ENCODE peak calls at places on chromosomes 1 and 21, in seven cellular contexts. W, M, O, K, C, L and I are unnamed samples.

GRCh38 chr1:229782469-229782868 is 156.4 kb downstream of the URB2 start:
- DNase-seq in C (no peak), W (no peak), L (no peak), M (no peak), O (no peak), K (no peak), I (no peak)

GRCh38 chr1:81409262-81409661 is 391.5 kb upstream of the ADGRL2 start:
- DNase-seq in C (no peak), O (no peak), L (no peak), K (no peak), W (no peak), M (no peak), I (no peak)

GRCh38 chr1:23040509-23040908 is 21.2 kb downstream of the KDM1A start:
- DNase-seq in O (no peak), M (no peak), W (no peak), C (no peak), L (no peak), K (no peak), I (no peak)

GRCh38 chr1:38064232-38064903 is 17.8 kb upstream of the POU3F1 start:
- DNase-seq in O (peak), K (no peak), L (no peak), C (peak), M (peak), W (peak), I (peak)

GRCh38 chr1:20483833-20484525 is 2.0 kb downstream of the CAMK2N1 start:
- DNase-seq in L (no peak), K (peak), O (peak), W (peak), C (peak), M (no peak), I (peak)

GRCh38 chr1:98914547-98914946 is 90.1 kb downstream of the PLPPR5 start:
- DNase-seq in C (no peak), M (peak), L (no peak), O (no peak), K (no peak), W (no peak), I (peak)

GRCh38 chr1:185966487-185966886 is 232.3 kb downstream of the HMCN1 start:
- DNase-seq in C (no peak), K (no peak), L (no peak), M (no peak), O (no peak), W (no peak), I (no peak)

GRCh38 chr21:44572959-44573583 is 458 bp upstream of the KRTAP10-4 start:
- DNase-seq in O (no peak), C (no peak), M (no peak), W (no peak), L (no peak), K (no peak), I (peak)

GRCh38 chr1:7346070-7346596 is 425.0 kb upstream of the VAMP3 start:
- DNase-seq in W (no peak), L (no peak), O (no peak), M (no peak), C (no peak), K (no peak), I (no peak)

GRCh38 chr1:27416387-27417111 is 24.1 kb downstream of the GPR3 start:
- DNase-seq in O (peak), K (peak), L (peak), W (no peak), M (peak), C (no peak), I (peak)

GRCh38 chr21:41630249-41630648 is 122.3 kb upstream of the TMPRSS2 start:
- DNase-seq in K (no peak), M (peak), O (peak), W (no peak), C (no peak), L (no peak), I (peak)

GRCh38 chr1:204726478-204726877 is 40.9 kb upstream of the LRRN2 start:
- DNase-seq in O (peak), K (no peak), M (peak), C (no peak), L (no peak), W (no peak), I (peak)

GRCh38 chr1:247370786-247371732 is 39.4 kb upstream of the ZNF496 start:
- DNase-seq in O (no peak), K (no peak), C (no peak), W (no peak), L (no peak), M (no peak), I (peak)

GRCh38 chr1:5419501-5419900 is 572.7 kb downstream of the NPHP4 start:
- DNase-seq in L (no peak), K (no peak), M (no peak), W (no peak), C (no peak), O (no peak), I (no peak)

GRCh38 chr1:204873176-204873575 is 2.5 kb downstream of the NFASC start:
- DNase-seq in L (no peak), M (no peak), W (no peak), O (no peak), C (no peak), K (no peak), I (no peak)

GRCh38 chr1:181898773-181899172 is 162.7 kb downstream of the ZNF648 start:
- DNase-seq in K (no peak), L (no peak), O (no peak), C (no peak), M (no peak), W (no peak), I (no peak)

GRCh38 chr1:155253208-155253607 is 2.1 kb downstream of the ENTREP3 start:
- DNase-seq in L (no peak), O (no peak), K (no peak), C (no peak), W (no peak), M (no peak), I (no peak)